ENCODE peak calls at places on chromosomes 2 and 18, in nine cellular contexts. I is heart left ventricle, E is uterus, X is AG04450, R is skeletal muscle cell, M is bronchial epithelial cell, Q is NB4, Z is HL-60, N is body of pancreas. J is an unnamed sample.

GRCh38 chr2:112010751-112011150 is 44.3 kb upstream of the TMEM87B start:
- DNase-seq in I (no peak), E (no peak), X (no peak), R (no peak), M (peak; percentile 29), Q (no peak), Z (peak; percentile 38), N (no peak), J (no peak)

GRCh38 chr18:75048776-75049454 is 160.0 kb downstream of the PTGR3 start:
- DNase-seq in I (no peak), E (no peak), X (no peak), R (no peak), M (no peak), Q (no peak), Z (no peak), N (no peak), J (no peak)

GRCh38 chr18:2087877-2088673 is 483.2 kb downstream of the METTL4 start:
- DNase-seq in I (peak; percentile 37), E (peak; percentile 16), X (no peak), R (peak; percentile 46), M (peak; percentile 73), Q (peak; percentile 89), Z (peak; percentile 96), N (peak; percentile 13), J (no peak)

GRCh38 chr2:203195331-203195730 is 43.5 kb upstream of the CYP20A1 start:
- DNase-seq in I (no peak), E (no peak), X (no peak), R (no peak), M (no peak), Q (no peak), Z (no peak), N (no peak), J (no peak)

GRCh38 chr2:21041462-21041861 is 2.4 kb downstream of the APOB start:
- DNase-seq in I (no peak), E (no peak), X (no peak), R (no peak), M (no peak), Q (no peak), Z (no peak), N (no peak), J (no peak)

GRCh38 chr2:67445652-67446268 is 48.6 kb downstream of the ETAA1 start:
- DNase-seq in I (no peak), E (no peak), X (no peak), R (no peak), M (peak; percentile 54), Q (no peak), Z (no peak), N (no peak), J (no peak)

GRCh38 chr2:231711677-231712461 is 3.5 kb downstream of the PTMA start:
- DNase-seq in I (no peak), E (no peak), X (no peak), R (no peak), M (no peak), Q (peak; percentile 34), Z (no peak), N (no peak), J (peak; percentile 22)

GRCh38 chr2:102185347-102185746 is 1.5 kb upstream of the IL1RL2 start:
- DNase-seq in I (no peak), E (no peak), X (no peak), R (no peak), M (no peak), Q (peak; percentile 11), Z (no peak), N (no peak), J (no peak)

GRCh38 chr18:5892772-5893431 is 2.4 kb downstream of the TMEM200C start:
- DNase-seq in I (no peak), E (no peak), X (no peak), R (no peak), M (no peak), Q (no peak), Z (no peak), N (no peak), J (no peak)
- H3K4me3 ChIP-seq in I (no peak overlapping the region), E (no peak overlapping the region), X (no peak overlapping the region), R (no peak overlapping the region), M (no peak overlapping the region), Q (no peak overlapping the region), Z (no peak overlapping the region), N (no peak overlapping the region), J (no peak overlapping the region)

GRCh38 chr2:121363632-121364420 is 78.8 kb upstream of the TFCP2L1 start:
- DNase-seq in I (no peak), E (no peak), X (no peak), R (peak; percentile 54), M (peak; percentile 78), Q (no peak), Z (no peak), N (no peak), J (no peak)

GRCh38 chr2:121362776-121363175 is 77.8 kb upstream of the TFCP2L1 start:
- DNase-seq in I (no peak), E (no peak), X (no peak), R (no peak), M (no peak), Q (no peak), Z (no peak), N (no peak), J (no peak)

GRCh38 chr2:121360566-121361300 is 75.7 kb upstream of the TFCP2L1 start:
- DNase-seq in I (no peak), E (no peak), X (peak; percentile 65), R (peak; percentile 46), M (peak; percentile 93), Q (no peak), Z (no peak), N (peak; percentile 79), J (no peak)

GRCh38 chr2:121359937-121360565 is 75.0 kb upstream of the TFCP2L1 start:
- DNase-seq in I (no peak), E (no peak), X (no peak), R (no peak), M (no peak), Q (no peak), Z (no peak), N (no peak), J (no peak)

GRCh38 chr2:121362226-121362625 is 77.2 kb upstream of the TFCP2L1 start:
- DNase-seq in I (no peak), E (no peak), X (no peak), R (no peak), M (no peak), Q (no peak), Z (no peak), N (no peak), J (no peak)
- H3K4me3 ChIP-seq in I (no peak overlapping the region), E (no peak overlapping the region), X (no peak overlapping the region), R (no peak overlapping the region), M (no peak overlapping the region), Q (no peak overlapping the region), Z (no peak overlapping the region), N (no peak overlapping the region), J (no peak overlapping the region)

DNA sequence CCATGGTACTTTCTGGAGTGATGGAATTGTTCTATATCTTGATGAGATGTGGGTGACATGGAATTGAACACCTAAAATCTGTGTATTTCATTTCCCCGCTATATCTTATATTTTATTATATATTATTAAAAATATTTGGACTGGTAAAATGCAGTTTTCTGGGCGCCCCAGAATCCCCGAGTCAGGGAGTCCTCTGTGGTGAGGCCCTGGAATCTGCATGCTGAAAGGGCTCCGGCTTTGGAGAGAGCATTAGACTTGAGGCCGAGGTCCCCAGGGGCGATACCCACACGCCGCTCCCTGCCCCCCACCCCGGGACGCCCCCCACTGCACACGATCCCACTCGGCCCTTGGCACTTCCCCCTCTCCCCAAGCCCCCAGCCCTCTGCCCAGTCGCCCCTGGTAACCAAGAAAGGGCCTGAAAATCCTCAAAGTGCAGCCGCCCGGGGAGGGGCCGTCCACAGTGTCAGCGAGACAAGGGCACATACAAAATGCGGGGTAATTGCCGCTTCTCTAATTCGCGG is 126.0 kb downstream of the ZFP36L2 start:
- DNase-seq in I (no peak), E (no peak), X (no peak), R (no peak), M (no peak), Q (no peak), Z (no peak), N (no peak), J (no peak)
- H3K4me3 ChIP-seq in I (peak overlapping the region; percentile 47), E (peak overlapping the region; percentile 22), X (no peak overlapping the region), R (no peak overlapping the region), M (peak overlapping the region; percentile 12), Q (no peak overlapping the region), Z (no peak overlapping the region), N (no peak overlapping the region), J (no peak overlapping the region)

GRCh38 chr2:120786559-120786960 is 50.9 kb downstream of the GLI2 start:
- DNase-seq in I (no peak), E (no peak), X (no peak), R (no peak), M (no peak), Q (no peak), Z (no peak), N (no peak), J (no peak)
- H3K4me3 ChIP-seq in I (no peak overlapping the region), E (no peak overlapping the region), X (no peak overlapping the region), R (no peak overlapping the region), M (no peak overlapping the region), Q (no peak overlapping the region), Z (no peak overlapping the region), N (no peak overlapping the region), J (no peak overlapping the region)

GRCh38 chr18:55508637-55509036 is 79.4 kb downstream of the TCF4 start:
- DNase-seq in I (no peak), E (no peak), X (no peak), R (no peak), M (no peak), Q (no peak), Z (no peak), N (no peak), J (no peak)

GRCh38 chr18:55509631-55510372 is 78.2 kb downstream of the TCF4 start:
- DNase-seq in I (peak; percentile 63), E (no peak), X (peak; percentile 23), R (peak; percentile 83), M (peak; percentile 83), Q (no peak), Z (no peak), N (no peak), J (peak; percentile 83)

GRCh38 chr18:55513199-55513598 is 74.8 kb downstream of the TCF4 start:
- DNase-seq in I (no peak), E (no peak), X (no peak), R (no peak), M (peak; percentile 69), Q (no peak), Z (no peak), N (no peak), J (no peak)

GRCh38 chr18:55511277-55511676 is 76.7 kb downstream of the TCF4 start:
- DNase-seq in I (no peak), E (no peak), X (no peak), R (no peak), M (no peak), Q (no peak), Z (no peak), N (no peak), J (no peak)

DNA sequence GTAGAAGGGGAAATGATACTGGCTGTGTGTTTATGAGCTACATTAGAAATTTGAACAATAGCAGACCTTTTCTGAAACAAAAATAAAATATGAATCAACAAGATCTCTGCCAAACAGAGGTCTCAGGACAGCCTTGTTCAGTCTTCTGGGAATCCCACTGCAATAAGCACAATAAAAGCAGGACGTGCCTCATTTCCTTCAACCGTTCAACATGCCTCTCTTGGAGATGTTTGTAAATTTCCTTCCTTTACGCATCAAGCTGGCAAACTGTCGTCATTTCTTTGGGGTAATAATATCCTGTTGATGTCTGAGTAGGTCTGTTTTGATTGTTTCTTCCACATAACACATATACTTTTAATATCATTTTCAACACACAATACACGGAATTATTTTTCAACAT is 77.2 kb downstream of the TCF4 start:
- DNase-seq in I (peak; percentile 72), E (no peak), X (peak; percentile 32), R (peak; percentile 78), M (peak; percentile 54), Q (no peak), Z (no peak), N (no peak), J (no peak)
- H3K4me3 ChIP-seq in I (no peak overlapping the region), E (no peak overlapping the region), X (peak overlapping the region; percentile 21), R (no peak overlapping the region), M (no peak overlapping the region), Q (no peak overlapping the region), Z (no peak overlapping the region), N (no peak overlapping the region), J (peak overlapping the region; percentile 53)

J was measured in GM12865.